ENCODE peak calls at places on chromosomes 4 and X, in four cellular contexts. B is neural crest cell; W is stimulated activated CD4-positive, alpha-beta T cell treated with anti-CD3 and anti-CD28 coated beads, TNF-alpha, amount 100 ng/mL, for 48 hours; U is LHCN-M2. Q is an unnamed sample.

GRCh38 chr4:118206627-118207026 is 146.2 kb downstream of the PRSS12 start:
- DNase-seq in U (no peak), B (no peak), W (no peak), Q (no peak)

GRCh38 chrX:23911436-23911835 is 3.6 kb downstream of the CXorf58 start:
- DNase-seq in B (no peak), U (no peak), W (no peak), Q (no peak)

GRCh38 chrX:46912098-46912672 is at the start of gene JADE3:
- DNase-seq in U (peak), B (peak), W (peak), Q (no peak)

GRCh38 chr4:110637408-110638131 is 14.7 kb upstream of the PITX2 start:
- DNase-seq in W (no peak), B (no peak), U (peak), Q (no peak)

GRCh38 chr4:88104902-88105610 is 53.4 kb downstream of the ABCG2 start:
- DNase-seq in W (no peak), U (peak), B (no peak), Q (peak)

GRCh38 chr4:15848191-15848842 is 70.2 kb downstream of the CD38 start:
- DNase-seq in U (no peak), W (no peak), B (no peak), Q (no peak)

GRCh38 chr4:126526335-126526734 is 1106.4 kb upstream of the INTU start:
- DNase-seq in W (no peak), U (no peak), B (no peak), Q (no peak)

GRCh38 chr4:53962516-53963225 is 101.7 kb downstream of the CHIC2 start:
- DNase-seq in B (no peak), W (no peak), U (peak), Q (peak)

GRCh38 chrX:14015941-14016340 is 13.8 kb downstream of the GEMIN8 start:
- DNase-seq in B (no peak), W (no peak), U (peak), Q (no peak)

GRCh38 chrX:140918398-140919043 is 83.9 kb upstream of the SPANXB1 start:
- DNase-seq in U (peak), W (peak), B (peak), Q (peak)

GRCh38 chr4:161320377-161320776 is 843.4 kb downstream of the FSTL5 start:
- DNase-seq in W (no peak), U (peak), B (peak), Q (no peak)

GRCh38 chrX:22575161-22575845 is 302.6 kb downstream of the CBLL2 start:
- DNase-seq in B (no peak), U (peak), W (no peak), Q (peak)

GRCh38 chrX:72245461-72246089 is 6.7 kb upstream of the ERCC6L start:
- DNase-seq in B (peak), W (peak), U (peak), Q (no peak)

GRCh38 chr4:8305851-8306361 is 36.4 kb downstream of the HTRA3 start:
- DNase-seq in U (no peak), B (no peak), W (no peak), Q (no peak)

GRCh38 chrX:41022579-41022978 is 62.7 kb upstream of the USP9X start:
- DNase-seq in B (no peak), W (no peak), U (peak), Q (no peak)

GRCh38 chrX:39983715-39984114 is 114.0 kb downstream of the BCOR start:
- DNase-seq in W (no peak), B (no peak), U (peak), Q (no peak)

GRCh38 chr4:6561173-6561516 is 13.8 kb upstream of the MAN2B2 start:
- DNase-seq in U (peak), B (no peak), W (no peak), Q (no peak)

GRCh38 chr4:98959411-98959810 is 30.5 kb upstream of the EIF4E start:
- DNase-seq in U (no peak), B (no peak), W (no peak), Q (no peak)

GRCh38 chrX:87621697-87622096 is 104.1 kb downstream of the KLHL4 start:
- DNase-seq in U (peak), B (no peak), W (no peak), Q (no peak)

GRCh38 chrX:24215282-24215681 is 65.8 kb downstream of the ZFX start:
- DNase-seq in W (no peak), B (no peak), U (no peak), Q (no peak)

GRCh38 chr4:125315571-125316390 is 1.0 kb downstream of the FAT4 start:
- DNase-seq in B (peak), U (peak), W (no peak), Q (no peak)

GRCh38 chrX:96140796-96141195 is 543.8 kb upstream of the DIAPH2 start:
- DNase-seq in U (no peak), W (no peak), B (no peak), Q (no peak)

GRCh38 chrX:96753230-96753629 is 68.6 kb downstream of the DIAPH2 start:
- DNase-seq in B (no peak), U (no peak), W (no peak), Q (no peak)

GRCh38 chrX:1535241-1536041 is 1.5 kb downstream of the P2RY8 start:
- DNase-seq in B (no peak), U (no peak), W (no peak), Q (no peak)

GRCh38 chrX:142233400-142233799 is 28.3 kb upstream of the MAGEC2 start:
- DNase-seq in W (no peak), U (no peak), B (no peak), Q (no peak)

GRCh38 chr4:136863756-136864155 is 668.5 kb downstream of the PCDH18 start:
- DNase-seq in U (peak), B (no peak), W (no peak), Q (no peak)

GRCh38 chr4:122963222-122963621 is 40.8 kb upstream of the NUDT6 start:
- DNase-seq in W (no peak), U (peak), B (no peak), Q (no peak)

GRCh38 chrX:123962006-123962485 is 540 bp downstream of the STAG2 start:
- DNase-seq in B (no peak), W (peak), U (no peak), Q (no peak)

GRCh38 chrX:276588-277171 is 4.5 kb upstream of the PLCXD1 start:
- DNase-seq in B (no peak), W (no peak), U (peak), Q (no peak)

GRCh38 chr4:83108101-83108861 is 6.2 kb downstream of the PLAC8 start:
- DNase-seq in B (no peak), U (no peak), W (no peak), Q (no peak)